ENCODE peak calls at places on chromosomes 11 and 22, in six cellular contexts. N, C, B, Z, K and J are unnamed samples.

GRCh38 chr11:114605370-114605769 is 9.8 kb upstream of the NXPE4 start:
- DNase-seq in K (no peak), Z (no peak), C (no peak), B (no peak), N (no peak), J (no peak)

GRCh38 chr11:117271208-117271607 is 19.9 kb upstream of the BACE1-AS start:
- DNase-seq in B (no peak), N (no peak), Z (no peak), K (no peak), C (no peak), J (no peak)

GRCh38 chr22:39212721-39213376 is 31.9 kb downstream of the PDGFB start:
- DNase-seq in N (peak; percentile 85), K (no peak), C (peak; percentile 93), Z (no peak), B (no peak), J (no peak)

GRCh38 chr22:34055525-34056200 is 135.4 kb upstream of the LARGE1 start:
- DNase-seq in Z (no peak), C (no peak), N (no peak), K (no peak), B (no peak), J (peak; percentile 0)

GRCh38 chr22:43974028-43974545 is 18.8 kb downstream of the SAMM50 start:
- DNase-seq in C (no peak), K (no peak), Z (no peak), B (no peak), N (no peak), J (no peak)

GRCh38 chr11:18080451-18080850 is 25.4 kb downstream of the SAAL1 start:
- DNase-seq in N (no peak), Z (no peak), B (no peak), C (no peak), K (no peak), J (no peak)

GRCh38 chr11:57263351-57263750 is 26.3 kb upstream of the APLNR start:
- DNase-seq in K (no peak), N (no peak), Z (no peak), C (no peak), B (no peak), J (no peak)

GRCh38 chr11:47437746-47438418 is 11.1 kb downstream of the RAPSN start:
- DNase-seq in C (no peak), N (no peak), B (no peak), Z (peak; percentile 68), K (peak; percentile 54), J (no peak)

GRCh38 chr11:118434553-118435232 is 1.6 kb upstream of the KMT2A start:
- DNase-seq in B (peak; percentile 73), K (peak; percentile 19), C (peak; percentile 35), N (no peak), Z (no peak), J (peak; percentile 75)

GRCh38 chr22:41816241-41816640 is 15.8 kb downstream of the CCDC134 start:
- DNase-seq in N (no peak), C (no peak), B (no peak), Z (no peak), K (no peak), J (no peak)

GRCh38 chr11:63939351-63939920 is 634 bp downstream of the NAA40 start:
- DNase-seq in K (no peak), Z (no peak), N (no peak), C (peak; percentile 51), B (peak; percentile 64), J (peak; percentile 38)

GRCh38 chr11:69467196-69467595 is 14.3 kb upstream of the LINC01488 start:
- DNase-seq in B (no peak), Z (peak; percentile 19), N (no peak), K (peak; percentile 5), C (no peak), J (no peak)

GRCh38 chr11:67534070-67534679 is 10.9 kb upstream of the CABP2 start:
- DNase-seq in K (no peak), C (no peak), N (no peak), B (no peak), Z (no peak), J (no peak)

GRCh38 chr11:19714387-19715363 is 2.0 kb downstream of the NAV2 start:
- DNase-seq in N (no peak), K (peak; percentile 53), C (peak; percentile 47), B (peak; percentile 78), Z (peak; percentile 71), J (no peak)

GRCh38 chr11:35227551-35228341 is 88.8 kb downstream of the CD44 start:
- DNase-seq in C (no peak), B (peak; percentile 64), Z (no peak), N (no peak), K (no peak), J (peak; percentile 47)

GRCh38 chr11:72758304-72758689 is 6.1 kb upstream of the ARAP1 start:
- DNase-seq in N (no peak), Z (no peak), B (peak; percentile 30), C (peak; percentile 71), K (no peak), J (no peak)

GRCh38 chr22:26740253-26740652 is 82.9 kb downstream of the MIAT start:
- DNase-seq in Z (no peak), K (no peak), C (no peak), B (no peak), N (no peak), J (no peak)

GRCh38 chr11:84438565-84438964 is 1152.4 kb upstream of the CCDC90B start:
- DNase-seq in Z (no peak), K (no peak), N (no peak), C (no peak), B (no peak), J (no peak)

GRCh38 chr22:24875862-24876506 is 70.0 kb downstream of the SGSM1 start:
- DNase-seq in K (no peak), Z (no peak), B (peak; percentile 25), N (no peak), C (peak; percentile 46), J (peak; percentile 47)

GRCh38 chr22:25853902-25854301 is 111.9 kb downstream of the MYO18B start:
- DNase-seq in C (no peak), Z (no peak), K (no peak), B (peak; percentile 2), N (no peak), J (peak; percentile 60)

GRCh38 chr11:87804176-87804575 is 371.1 kb downstream of the RAB38 start:
- DNase-seq in N (no peak), Z (no peak), B (no peak), K (no peak), C (no peak), J (no peak)

GRCh38 chr22:40345801-40346177 is 511 bp upstream of the ADSL start:
- DNase-seq in C (peak; percentile 47), B (peak; percentile 73), Z (peak; percentile 69), K (no peak), N (no peak), J (peak; percentile 75)

GRCh38 chr22:28241637-28242290 is 322.7 kb upstream of the PITPNB start:
- DNase-seq in C (no peak), K (no peak), N (no peak), B (no peak), Z (no peak), J (no peak)

GRCh38 chr11:29019960-29020683 is 911.9 kb downstream of the METTL15 start:
- DNase-seq in Z (no peak), N (no peak), K (no peak), C (peak; percentile 66), B (peak; percentile 44), J (peak; percentile 82)

DNA sequence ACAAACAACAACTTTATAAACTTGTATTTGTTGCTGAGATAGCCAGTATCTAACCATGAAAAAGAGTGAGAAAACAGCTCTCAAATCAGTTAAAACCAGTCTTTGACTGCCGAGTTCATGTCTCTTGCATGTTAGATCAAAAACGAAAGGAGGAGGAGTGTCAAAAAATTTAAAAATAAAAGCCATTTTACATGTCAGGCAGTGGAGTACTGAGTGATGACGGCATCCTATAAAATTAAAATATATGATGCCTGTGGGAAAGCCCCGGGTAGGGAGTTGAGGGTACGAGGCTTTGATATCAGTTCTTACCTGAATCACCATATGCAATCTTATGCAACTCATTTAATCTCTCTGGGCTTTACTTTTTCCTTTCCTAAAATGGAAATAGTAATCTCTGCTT is 117.3 kb downstream of the ETS1 start:
- DNase-seq in Z (no peak), C (no peak), N (no peak), K (no peak), B (no peak), J (no peak)
- H3K36me3 ChIP-seq in Z (peaks cover 13% of the 10 kb centered on the region), C (no peaks in the 10 kb centered on the region), N (peaks cover 92% of the 10 kb centered on the region), K (peaks cover 36% of the 10 kb centered on the region), B (peaks cover 52% of the 10 kb centered on the region), J (no peaks in the 10 kb centered on the region)

GRCh38 chr22:46549565-46549840 is 12.1 kb upstream of the CELSR1 start:
- DNase-seq in Z (no peak), K (peak; percentile 6), C (no peak), B (no peak), N (peak; percentile 18), J (no peak)

GRCh38 chr22:46546466-46547178 is 9.2 kb upstream of the CELSR1 start:
- DNase-seq in N (peak; percentile 45), B (peak; percentile 56), C (peak; percentile 86), Z (peak; percentile 87), K (peak; percentile 88), J (no peak)

GRCh38 chr22:46547179-46547882 is 9.9 kb upstream of the CELSR1 start:
- DNase-seq in N (peak; percentile 84), B (peak; percentile 96), K (peak; percentile 60), C (peak; percentile 72), Z (no peak), J (no peak)

GRCh38 chr22:46549971-46550641 is 12.7 kb upstream of the CELSR1 start:
- DNase-seq in K (peak; percentile 13), Z (no peak), N (peak; percentile 62), B (no peak), C (no peak), J (no peak)

GRCh38 chr22:46547883-46548244 is 10.4 kb upstream of the CELSR1 start:
- DNase-seq in B (peak; percentile 96), C (peak; percentile 84), N (peak; percentile 60), Z (no peak), K (peak; percentile 79), J (no peak)
- H3K27ac ChIP-seq in B (peak overlapping the region; percentile 96), C (peak overlapping the region; percentile 100), N (peak overlapping the region; percentile 66), Z (peak overlapping the region; percentile 97), K (peak overlapping the region; percentile 97), J (no peak overlapping the region)

DNA sequence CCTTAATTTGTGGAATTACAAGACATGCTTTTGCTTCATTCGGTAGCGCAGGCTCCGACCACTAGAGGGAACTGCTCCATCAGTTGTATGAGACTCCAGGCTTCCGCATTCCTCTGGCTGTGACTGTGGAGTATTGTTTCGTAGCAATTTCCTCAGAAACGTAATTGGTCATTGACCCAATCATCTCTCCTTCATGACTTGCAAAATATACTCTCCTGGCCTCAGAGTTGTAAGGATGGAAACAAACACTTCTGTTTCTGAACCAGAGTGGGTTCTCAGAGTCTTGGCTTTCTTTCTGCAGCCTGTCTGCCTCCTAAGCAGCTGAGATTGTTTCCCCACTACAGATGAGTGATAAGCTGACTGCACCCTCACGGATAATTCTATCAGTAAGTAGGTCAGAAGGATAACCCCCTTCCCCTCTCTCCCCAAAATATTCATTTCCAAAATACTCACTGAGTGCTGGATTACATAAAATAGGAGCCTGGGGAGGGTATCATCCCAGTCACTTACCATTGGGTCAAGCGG is 146.8 kb upstream of the ZC3H12C start:
- DNase-seq in Z (peak; percentile 84), K (peak; percentile 80), B (peak; percentile 97), C (peak; percentile 98), N (peak; percentile 80), J (peak; percentile 97)
- H3K4me3 ChIP-seq in Z (peak overlapping the region; percentile 10), K (peak overlapping the region; percentile 53), B (peak overlapping the region; percentile 54), C (no peak overlapping the region), N (no peak overlapping the region), J (peak overlapping the region; percentile 28)

DNA sequence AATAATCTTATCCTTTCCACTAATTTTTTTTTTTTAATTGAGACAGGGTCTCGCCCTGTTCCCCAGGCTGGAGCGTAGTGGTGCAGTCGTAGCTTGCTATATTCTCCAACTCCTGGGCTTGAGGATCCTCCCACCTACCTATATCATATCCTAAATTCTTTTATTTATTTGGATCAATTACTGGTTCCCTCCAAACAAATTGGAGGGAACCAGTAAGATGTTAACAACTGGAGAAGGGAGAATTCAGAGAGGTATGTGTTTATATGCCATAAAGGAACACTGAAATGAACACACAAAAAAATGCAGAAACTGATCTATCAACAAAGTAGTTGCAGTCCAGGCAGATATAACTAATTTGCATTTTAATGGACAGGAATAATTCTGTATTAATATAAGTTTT is 63.6 kb downstream of the ATXN10 start:
- DNase-seq in K (no peak), Z (no peak), B (no peak), C (no peak), N (no peak), J (no peak)
- H3K36me3 ChIP-seq in K (peaks cover 53% of the 10 kb centered on the region), Z (peaks cover 14% of the 10 kb centered on the region), B (peaks cover 50% of the 10 kb centered on the region), C (peaks cover 31% of the 10 kb centered on the region), N (peaks cover 71% of the 10 kb centered on the region), J (peaks cover 39% of the 10 kb centered on the region)